ENCODE peak calls at places on chromosomes 7 and 10, in four cellular contexts. K, Y, Z and S are unnamed samples.

GRCh38 chr7:25893436-25893835 is 258.6 kb upstream of the NFE2L3 start:
- DNase-seq in Y (no peak), K (no peak), Z (no peak), S (no peak)

GRCh38 chr7:78601728-78602127 is 803.2 kb downstream of the PHTF2 start:
- DNase-seq in K (no peak), Y (no peak), Z (no peak), S (peak)

GRCh38 chr10:44020322-44021111 is 364.4 kb downstream of the CXCL12 start:
- DNase-seq in Z (no peak), K (no peak), Y (no peak), S (no peak)

GRCh38 chr7:99780588-99780987 is 3.4 kb downstream of the CYP3A4 start:
- DNase-seq in K (no peak), Z (no peak), Y (no peak), S (no peak)

GRCh38 chr7:95279417-95279816 is 44.9 kb downstream of the PON1 start:
- DNase-seq in Y (no peak), Z (no peak), K (no peak), S (no peak)

GRCh38 chr10:30788307-30788706 is 158.8 kb upstream of the LYZL2 start:
- DNase-seq in Y (no peak), K (peak), Z (no peak), S (no peak)

GRCh38 chr7:66869660-66870450 is 51.2 kb upstream of the TMEM248 start:
- DNase-seq in Y (no peak), Z (no peak), K (peak), S (no peak)

GRCh38 chr7:150978136-150978789 is at the start of gene KCNH2:
- DNase-seq in K (peak), Z (peak), Y (peak), S (no peak)

GRCh38 chr7:157228864-157229422 is 90.2 kb downstream of the UBE3C start:
- DNase-seq in Y (peak), K (peak), Z (no peak), S (no peak)

GRCh38 chr10:70093335-70093944 is 39.2 kb downstream of the AIFM2 start:
- DNase-seq in Z (peak), K (no peak), Y (no peak), S (no peak)

GRCh38 chr10:124291009-124291671 is 127.6 kb downstream of the OAT start:
- DNase-seq in Z (no peak), Y (no peak), K (no peak), S (no peak)

GRCh38 chr7:22726849-22727792 is at the start of gene IL6:
- DNase-seq in Z (peak), K (peak), Y (peak), S (peak)

GRCh38 chr10:118407742-118408141 is 65.6 kb upstream of the FAM204A start:
- DNase-seq in K (no peak), Z (no peak), Y (peak), S (no peak)

GRCh38 chr10:69051303-69051702 is 36.6 kb upstream of the SRGN start:
- DNase-seq in Z (no peak), K (no peak), Y (no peak), S (no peak)

GRCh38 chr7:45574521-45575500 is 643 bp downstream of the ADCY1 start:
- DNase-seq in Y (peak), K (peak), Z (no peak), S (peak)

GRCh38 chr7:27883726-27884125 is 143.8 kb downstream of the TAX1BP1 start:
- DNase-seq in K (peak), Z (no peak), Y (no peak), S (no peak)

GRCh38 chr10:66943590-66943989 is 17.8 kb downstream of the LRRTM3 start:
- DNase-seq in Z (no peak), K (no peak), Y (no peak), S (no peak)

GRCh38 chr10:132247943-132248342 is 59.8 kb downstream of the STK32C start:
- DNase-seq in K (no peak), Z (no peak), Y (no peak), S (no peak)

GRCh38 chr7:102073931-102074880 is 212.5 kb upstream of the SH2B2 start:
- DNase-seq in K (peak), Y (no peak), Z (no peak), S (no peak)

GRCh38 chr10:34530778-34531177 is 284.3 kb downstream of the PARD3 start:
- DNase-seq in Z (no peak), K (no peak), Y (no peak), S (no peak)

GRCh38 chr10:78763651-78764395 is 304.9 kb upstream of the ZMIZ1 start:
- DNase-seq in Y (no peak), Z (no peak), K (no peak), S (no peak)

GRCh38 chr10:88337134-88337533 is 246.0 kb downstream of the RNLS start:
- DNase-seq in Z (no peak), Y (no peak), K (no peak), S (no peak)

GRCh38 chr10:75096749-75097148 is 14.7 kb upstream of the SAMD8 start:
- DNase-seq in K (no peak), Y (no peak), Z (no peak), S (no peak)

GRCh38 chr10:26696786-26697162 is 727 bp upstream of the PDSS1 start:
- DNase-seq in Z (no peak), K (no peak), Y (no peak), S (no peak)

GRCh38 chr7:1011297-1012003 is 28.5 kb downstream of the CYP2W1 start:
- DNase-seq in K (no peak), Y (no peak), Z (no peak), S (no peak)

GRCh38 chr7:30380294-30380693 is 95.9 kb downstream of the ZNRF2 start:
- DNase-seq in K (no peak), Y (no peak), Z (no peak), S (no peak)

GRCh38 chr7:155845226-155845625 is 33.0 kb upstream of the SHH start:
- DNase-seq in K (no peak), Z (no peak), Y (no peak), S (no peak)

GRCh38 chr10:43606323-43607198 is at the start of gene ZNF485:
- DNase-seq in K (peak), Y (peak), Z (peak), S (peak)

GRCh38 chr10:44805461-44806210 is 105.5 kb upstream of the TMEM72 start:
- DNase-seq in K (no peak), Y (no peak), Z (no peak), S (no peak)

GRCh38 chr7:127530148-127530547 is 55.2 kb downstream of the GCC1 start:
- DNase-seq in Y (no peak), K (no peak), Z (no peak), S (no peak)